ENCODE peak calls at places on chromosomes 12 and 14, in nine cellular contexts. K is stimulated activated CD8-positive, alpha-beta memory T cell treated with anti-CD3 and anti-CD28 coated beads, Interleukin-15, amount 100 ng/mL, for 1 hour; W is hippocampal formation; Q is colonic mucosa; G is EL; P is dermis blood vessel endothelial cell; X is transverse colon; F is tibial artery; T is bronchial epithelial cell. D is an unnamed sample.

GRCh38 chr14:72903707-72904106 is 9.8 kb upstream of the DPF3 start:
- DNase-seq in K (no peak), W (no peak), Q (no peak), G (no peak), P (no peak), X (no peak), F (no peak), T (no peak), D (no peak)

GRCh38 chr12:58364389-58365086 is 423.2 kb downstream of the ATP23 start:
- DNase-seq in K (no peak), W (no peak), Q (no peak), G (peak), P (no peak), X (no peak), F (no peak), T (peak), D (peak)

GRCh38 chr14:41570415-41571155 is 36.1 kb upstream of the LRFN5 start:
- DNase-seq in K (no peak), W (no peak), Q (no peak), G (no peak), P (no peak), X (no peak), F (no peak), T (no peak), D (no peak)

GRCh38 chr14:99230271-99231141 is 41.5 kb downstream of the BCL11B start:
- DNase-seq in K (peak), W (no peak), Q (no peak), G (no peak), P (no peak), X (peak), F (peak), T (peak), D (no peak)

GRCh38 chr12:44015333-44015941 is 179.6 kb downstream of the TMEM117 start:
- DNase-seq in K (no peak), W (no peak), Q (no peak), G (peak), P (peak), X (no peak), F (no peak), T (peak), D (no peak)

GRCh38 chr12:62292761-62293446 is 32.7 kb downstream of the USP15 start:
- DNase-seq in K (no peak), W (no peak), Q (no peak), G (no peak), P (no peak), X (no peak), F (no peak), T (no peak), D (no peak)

GRCh38 chr14:92121207-92121669 is 268 bp downstream of the NDUFB1 start:
- DNase-seq in K (peak), W (no peak), Q (no peak), G (peak), P (peak), X (peak), F (no peak), T (peak), D (no peak)

GRCh38 chr14:20631821-20632389 is 9.6 kb downstream of the OR6S1 start:
- DNase-seq in K (no peak), W (peak), Q (peak), G (peak), P (peak), X (peak), F (no peak), T (peak), D (no peak)

GRCh38 chr14:101834387-101835165 is 73.1 kb downstream of the PPP2R5C start:
- DNase-seq in K (no peak), W (no peak), Q (no peak), G (no peak), P (no peak), X (no peak), F (no peak), T (no peak), D (no peak)

D was measured in brain pericyte.